ENCODE peak calls at places on chromosomes 6 and 20, in four cellular contexts. O, L, X and Q are unnamed samples.
A peak's percentile ranks its signal among the peaks of the same experiment; 100 is the strongest.

GRCh38 chr6:45044086-45044485 is 284.0 kb upstream of the RUNX2 start:
- DNase-seq in O (no peak), L (no peak), X (no peak), Q (no peak)

GRCh38 chr20:57704245-57704644 is 5.6 kb downstream of the PMEPA1 start:
- DNase-seq in O (no peak), L (no peak), X (no peak), Q (no peak)

GRCh38 chr6:99187429-99187828 is 162.0 kb downstream of the FAXC start:
- DNase-seq in O (no peak), L (no peak), X (no peak), Q (no peak)

GRCh38 chr6:16316741-16317251 is 78.4 kb downstream of the GMPR start:
- DNase-seq in O (no peak), L (peak; percentile 89), X (peak; percentile 83), Q (peak; percentile 26)

GRCh38 chr6:30965140-30965601 is 18.3 kb upstream of the MUC21 start:
- DNase-seq in O (no peak), L (no peak), X (no peak), Q (no peak)

GRCh38 chr6:37480951-37481597 is 18.6 kb downstream of the CCDC167 start:
- DNase-seq in O (no peak), L (no peak), X (no peak), Q (no peak)

GRCh38 chr6:3222506-3223038 is 4.9 kb downstream of the TUBB2B start:
- DNase-seq in O (no peak), L (no peak), X (no peak), Q (no peak)

GRCh38 chr6:163820171-163820570 is 405.7 kb downstream of the QKI start:
- DNase-seq in O (no peak), L (no peak), X (no peak), Q (no peak)

GRCh38 chr6:4460595-4461475 is 315.4 kb upstream of the CDYL start:
- DNase-seq in O (no peak), L (peak; percentile 44), X (no peak), Q (no peak)

GRCh38 chr6:67237276-67237675 is 1397.8 kb upstream of the ADGRB3 start:
- DNase-seq in O (no peak), L (no peak), X (no peak), Q (no peak)

GRCh38 chr6:111721677-111722219 is 116.1 kb upstream of the TRAF3IP2 start:
- DNase-seq in O (no peak), L (peak; percentile 44), X (peak; percentile 58), Q (peak; percentile 20)

GRCh38 chr6:36340671-36341454 is 4.2 kb upstream of the BNIP5 start:
- DNase-seq in O (peak; percentile 34), L (peak; percentile 59), X (peak; percentile 89), Q (peak; percentile 68)

GRCh38 chr6:44701637-44702101 is 314.2 kb downstream of the CDC5L start:
- DNase-seq in O (no peak), L (no peak), X (no peak), Q (no peak)

GRCh38 chr6:116248577-116248976 is 5.3 kb downstream of the TSPYL4 start:
- DNase-seq in O (no peak), L (no peak), X (no peak), Q (no peak)

GRCh38 chr20:36808317-36809257 is 35.0 kb upstream of the DSN1 start:
- DNase-seq in O (no peak), L (peak; percentile 89), X (peak; percentile 75), Q (peak; percentile 68)

GRCh38 chr20:34350095-34350494 is 13.0 kb upstream of the ITCH start:
- DNase-seq in O (no peak), L (no peak), X (no peak), Q (no peak)

GRCh38 chr20:35657271-35657670 is 7.4 kb downstream of the CPNE1 start:
- DNase-seq in O (no peak), L (peak; percentile 30), X (no peak), Q (no peak)

GRCh38 chr6:45558858-45559257 is 181.1 kb upstream of the SUPT3H start:
- DNase-seq in O (peak; percentile 3), L (no peak), X (no peak), Q (no peak)

GRCh38 chr20:59381658-59382057 is 81.2 kb downstream of the EDN3 start:
- DNase-seq in O (no peak), L (no peak), X (no peak), Q (no peak)

GRCh38 chr6:47502920-47503319 is 25.3 kb downstream of the CD2AP start:
- DNase-seq in O (no peak), L (no peak), X (no peak), Q (no peak)

GRCh38 chr6:43953256-43953655 is 174.0 kb downstream of the MRPL14 start:
- DNase-seq in O (no peak), L (no peak), X (no peak), Q (no peak)

GRCh38 chr6:40727272-40727671 is 140.1 kb upstream of the LRFN2 start:
- DNase-seq in O (no peak), L (no peak), X (peak; percentile 16), Q (no peak)

GRCh38 chr20:53813728-53814459 is 220.3 kb upstream of the ZNF217 start:
- DNase-seq in O (no peak), L (no peak), X (no peak), Q (no peak)

GRCh38 chr6:142318714-142319113 is 16.9 kb downstream of the ADGRG6 start:
- DNase-seq in O (no peak), L (no peak), X (no peak), Q (no peak)

GRCh38 chr6:33694401-33694931 is 17.0 kb downstream of the UQCC2 start:
- DNase-seq in O (no peak), L (peak; percentile 38), X (no peak), Q (peak; percentile 33)
- TF ChIP-seq USF2 in O (no peak), L (peak; percentile 19), X (no peak), Q (no peak)

GRCh38 chr6:109473120-109473519 is 9.9 kb downstream of the ZBTB24 start:
- DNase-seq in O (no peak), L (no peak), X (no peak), Q (no peak)
- TF ChIP-seq ELK1 in O (no peak), L (no peak), X (no peak), Q (no peak)

GRCh38 chr20:47354388-47354709 is 2.1 kb downstream of the ZMYND8 start:
- DNase-seq in O (no peak), L (no peak), X (no peak), Q (no peak)

GRCh38 chr20:47356220-47356525 is 326 bp downstream of the ZMYND8 start:
- DNase-seq in O (no peak), L (no peak), X (no peak), Q (no peak)

GRCh38 chr20:47353697-47354387 is 2.7 kb downstream of the ZMYND8 start:
- DNase-seq in O (no peak), L (no peak), X (peak; percentile 66), Q (no peak)

GRCh38 chr20:47355489-47356219 is 845 bp downstream of the ZMYND8 start:
- DNase-seq in O (no peak), L (no peak), X (no peak), Q (no peak)

GRCh38 chr20:47354710-47355488 is 1.6 kb downstream of the ZMYND8 start:
- DNase-seq in O (no peak), L (peak; percentile 71), X (peak; percentile 65), Q (no peak)
- TF ChIP-seq SMC3 in O (no peak), L (no peak), X (no peak), Q (no peak)

GRCh38 chr6:169099411-169100202 is 154.0 kb downstream of the THBS2 start:
- DNase-seq in O (no peak), L (peak; percentile 70), X (no peak), Q (peak; percentile 50)
- TF ChIP-seq USF2 in O (no peak), L (no peak), X (no peak), Q (no peak)

GRCh38 chr6:42707595-42707994 is 14.8 kb downstream of the PRPH2 start:
- DNase-seq in O (no peak), L (no peak), X (no peak), Q (no peak)

GRCh38 chr6:42702200-42702599 is 20.2 kb downstream of the PRPH2 start:
- DNase-seq in O (no peak), L (peak; percentile 90), X (peak; percentile 39), Q (peak; percentile 17)

GRCh38 chr6:42704937-42705374 is 17.4 kb downstream of the PRPH2 start:
- DNase-seq in O (no peak), L (no peak), X (no peak), Q (no peak)

GRCh38 chr6:42708096-42708495 is 14.3 kb downstream of the PRPH2 start:
- DNase-seq in O (no peak), L (no peak), X (no peak), Q (no peak)

GRCh38 chr6:42704251-42704936 is 18.0 kb downstream of the PRPH2 start:
- DNase-seq in O (no peak), L (no peak), X (peak; percentile 36), Q (no peak)
- TF ChIP-seq ELK1 in O (no peak), L (no peak), X (no peak), Q (no peak)